ENCODE peak calls at places on chromosome 9, in four cellular contexts. K is stomach, C is T-helper 2 cell, H is germinal center. N is an unnamed sample.

GRCh38 chr9:97904725-97905124 is 17.6 kb downstream of the TRMO start:
- DNase-seq in K (no peak), C (no peak), H (no peak), N (no peak)

GRCh38 chr9:137217276-137218211 is 4.5 kb downstream of the RNF208 start:
- DNase-seq in K (peak; percentile 95), C (no peak), H (no peak), N (no peak)

GRCh38 chr9:438961-439768 is 224.5 kb downstream of the DOCK8 start:
- DNase-seq in K (no peak), C (no peak), H (no peak), N (no peak)

GRCh38 chr9:99040254-99040653 is 64.7 kb upstream of the TGFBR1 start:
- DNase-seq in K (no peak), C (no peak), H (no peak), N (no peak)

GRCh38 chr9:84851935-84852585 is 182.5 kb downstream of the NTRK2 start:
- DNase-seq in K (peak; percentile 34), C (no peak), H (no peak), N (no peak)

GRCh38 chr9:131096490-131097258 is at the start of gene AIF1L:
- DNase-seq in K (peak; percentile 46), C (no peak), H (peak; percentile 33), N (peak; percentile 26)

GRCh38 chr9:134967547-134967930 is 49.8 kb upstream of the FCN1 start:
- DNase-seq in K (no peak), C (no peak), H (no peak), N (no peak)

GRCh38 chr9:89000281-89000875 is 9.1 kb downstream of the S1PR3 start:
- DNase-seq in K (no peak), C (no peak), H (no peak), N (no peak)

GRCh38 chr9:136138566-136138965 is 19.9 kb upstream of the TMEM250 start:
- DNase-seq in K (no peak), C (no peak), H (peak; percentile 45), N (no peak)

N was measured in nucleus accumbens.